ENCODE peak calls at places on chromosomes 2 and 18, in seven cellular contexts. One of them, this sample, is unnamed.

GRCh38 chr2:165969227-165969626 is 15.7 kb upstream of the TTC21B start:
- DNase-seq in SK-N-SH: no peak
- DNase-seq in GM12878: no peak
- DNase-seq in H1: no peak
- DNase-seq in HepG2: no peak
- DNase-seq in HCT116: no peak
- DNase-seq in K562: no peak
- DNase-seq in this sample: no peak

GRCh38 chr2:9037176-9037575 is 33.7 kb upstream of the MBOAT2 start:
- DNase-seq in K562: no peak
- DNase-seq in GM12878: no peak
- DNase-seq in HCT116: no peak
- DNase-seq in H1: no peak
- DNase-seq in HepG2: no peak
- DNase-seq in SK-N-SH: no peak
- DNase-seq in this sample: no peak

GRCh38 chr2:155377178-155377780 is 678.8 kb downstream of the KCNJ3 start:
- DNase-seq in K562: no peak
- DNase-seq in GM12878: no peak
- DNase-seq in H1: no peak
- DNase-seq in HepG2: peak
- DNase-seq in HCT116: peak
- DNase-seq in SK-N-SH: no peak
- DNase-seq in this sample: no peak

GRCh38 chr18:45212186-45213039 is 402.9 kb upstream of the SLC14A2 start:
- DNase-seq in HepG2: peak
- DNase-seq in H1: peak
- DNase-seq in GM12878: peak
- DNase-seq in K562: peak
- DNase-seq in SK-N-SH: peak
- DNase-seq in HCT116: peak
- DNase-seq in this sample: peak

GRCh38 chr2:177283871-177284270 is 19.3 kb upstream of the NFE2L2 start:
- DNase-seq in GM12878: no peak
- DNase-seq in H1: no peak
- DNase-seq in SK-N-SH: no peak
- DNase-seq in HCT116: no peak
- DNase-seq in HepG2: no peak
- DNase-seq in K562: no peak
- DNase-seq in this sample: no peak

GRCh38 chr2:85878719-85879390 is 9.9 kb downstream of the ST3GAL5 start:
- DNase-seq in GM12878: no peak
- DNase-seq in H1: no peak
- DNase-seq in HCT116: no peak
- DNase-seq in HepG2: no peak
- DNase-seq in K562: no peak
- DNase-seq in SK-N-SH: no peak
- DNase-seq in this sample: no peak

GRCh38 chr2:148515976-148516375 is 128.6 kb upstream of the EPC2 start:
- DNase-seq in SK-N-SH: no peak
- DNase-seq in HepG2: no peak
- DNase-seq in HCT116: no peak
- DNase-seq in GM12878: no peak
- DNase-seq in H1: no peak
- DNase-seq in K562: no peak
- DNase-seq in this sample: no peak

GRCh38 chr18:52791321-52791720 is 451.3 kb downstream of the DCC start:
- DNase-seq in SK-N-SH: no peak
- DNase-seq in HCT116: no peak
- DNase-seq in K562: no peak
- DNase-seq in HepG2: no peak
- DNase-seq in GM12878: no peak
- DNase-seq in H1: no peak
- DNase-seq in this sample: no peak

GRCh38 chr18:69400253-69400975 is at the start of gene DOK6:
- DNase-seq in GM12878: no peak
- DNase-seq in SK-N-SH: peak
- DNase-seq in H1: peak
- DNase-seq in HepG2: peak
- DNase-seq in K562: no peak
- DNase-seq in HCT116: no peak
- DNase-seq in this sample: no peak

DNA sequence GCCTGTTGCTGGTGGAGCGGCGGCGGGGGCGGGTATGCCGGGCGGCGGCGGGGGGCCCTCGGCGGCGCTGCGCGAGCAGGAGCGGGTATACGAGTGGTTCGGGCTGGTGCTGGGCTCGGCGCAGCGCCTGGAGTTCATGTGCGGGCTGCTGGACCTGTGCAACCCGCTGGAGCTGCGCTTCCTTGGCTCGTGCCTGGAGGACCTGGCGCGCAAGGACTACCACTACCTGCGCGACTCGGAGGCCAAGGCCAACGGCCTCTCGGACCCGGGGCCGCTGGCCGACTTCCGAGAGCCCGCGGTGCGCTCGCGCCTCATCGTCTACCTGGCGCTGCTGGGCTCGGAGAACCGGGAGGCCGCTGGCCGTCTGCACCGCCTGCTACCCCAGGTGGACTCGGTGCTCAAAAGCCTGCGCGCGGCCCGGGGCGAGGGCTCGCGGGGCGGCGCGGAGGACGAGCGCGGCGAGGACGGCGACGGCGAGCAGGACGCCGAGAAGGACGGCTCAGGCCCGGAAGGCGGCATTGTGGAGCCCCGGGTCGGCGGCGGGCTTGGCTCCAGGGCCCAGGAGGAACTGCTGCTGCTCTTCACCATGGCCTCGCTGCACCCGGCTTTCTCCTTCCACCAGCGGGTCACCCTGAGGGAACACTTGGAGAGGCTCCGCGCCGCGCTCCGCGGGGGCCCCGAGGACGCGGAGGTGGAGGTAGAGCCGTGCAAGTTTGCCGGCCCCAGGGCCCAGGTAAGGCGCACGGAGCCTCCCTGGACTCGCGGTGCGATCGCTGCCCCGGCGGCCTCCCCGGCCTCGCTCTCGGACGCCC is 1.0 kb downstream of the ZCCHC2 start:
- DNase-seq in K562: peak
- DNase-seq in HepG2: no peak
- DNase-seq in SK-N-SH: peak
- DNase-seq in HCT116: no peak
- DNase-seq in H1: peak
- DNase-seq in GM12878: no peak
- DNase-seq in this sample: no peak
- TF ChIP-seq JUND in K562: no peak
- TF ChIP-seq JUND in HepG2: no peak
- TF ChIP-seq JUND in SK-N-SH: no peak
- TF ChIP-seq JUND in HCT116: no peak
- TF ChIP-seq JUND in H1: no peak
- TF ChIP-seq JUND in GM12878: no peak
- TF ChIP-seq JUND in this sample: no peak

GRCh38 chr18:3329871-3330270 is 67.9 kb downstream of the MYL12B start:
- DNase-seq in HCT116: no peak
- DNase-seq in GM12878: no peak
- DNase-seq in K562: no peak
- DNase-seq in HepG2: no peak
- DNase-seq in SK-N-SH: no peak
- DNase-seq in H1: no peak
- DNase-seq in this sample: no peak

GRCh38 chr18:3328522-3328921 is 66.6 kb downstream of the MYL12B start:
- DNase-seq in HepG2: no peak
- DNase-seq in GM12878: no peak
- DNase-seq in H1: no peak
- DNase-seq in SK-N-SH: no peak
- DNase-seq in K562: no peak
- DNase-seq in HCT116: no peak
- DNase-seq in this sample: no peak

GRCh38 chr18:3330622-3331021 is 68.7 kb downstream of the MYL12B start:
- DNase-seq in GM12878: no peak
- DNase-seq in K562: no peak
- DNase-seq in HCT116: no peak
- DNase-seq in HepG2: no peak
- DNase-seq in H1: no peak
- DNase-seq in SK-N-SH: no peak
- DNase-seq in this sample: no peak

GRCh38 chr18:3332376-3332775 is 70.4 kb downstream of the MYL12B start:
- DNase-seq in SK-N-SH: no peak
- DNase-seq in GM12878: no peak
- DNase-seq in K562: no peak
- DNase-seq in HCT116: no peak
- DNase-seq in HepG2: no peak
- DNase-seq in H1: no peak
- DNase-seq in this sample: no peak

GRCh38 chr18:3329471-3329870 is 67.5 kb downstream of the MYL12B start:
- DNase-seq in GM12878: no peak
- DNase-seq in HCT116: no peak
- DNase-seq in H1: no peak
- DNase-seq in SK-N-SH: no peak
- DNase-seq in K562: no peak
- DNase-seq in HepG2: no peak
- DNase-seq in this sample: no peak
- TF ChIP-seq JUND in GM12878: no peak
- TF ChIP-seq JUND in HCT116: peak
- TF ChIP-seq JUND in H1: no peak
- TF ChIP-seq JUND in SK-N-SH: no peak
- TF ChIP-seq JUND in K562: no peak
- TF ChIP-seq JUND in HepG2: no peak
- TF ChIP-seq JUND in this sample: no peak

DNA sequence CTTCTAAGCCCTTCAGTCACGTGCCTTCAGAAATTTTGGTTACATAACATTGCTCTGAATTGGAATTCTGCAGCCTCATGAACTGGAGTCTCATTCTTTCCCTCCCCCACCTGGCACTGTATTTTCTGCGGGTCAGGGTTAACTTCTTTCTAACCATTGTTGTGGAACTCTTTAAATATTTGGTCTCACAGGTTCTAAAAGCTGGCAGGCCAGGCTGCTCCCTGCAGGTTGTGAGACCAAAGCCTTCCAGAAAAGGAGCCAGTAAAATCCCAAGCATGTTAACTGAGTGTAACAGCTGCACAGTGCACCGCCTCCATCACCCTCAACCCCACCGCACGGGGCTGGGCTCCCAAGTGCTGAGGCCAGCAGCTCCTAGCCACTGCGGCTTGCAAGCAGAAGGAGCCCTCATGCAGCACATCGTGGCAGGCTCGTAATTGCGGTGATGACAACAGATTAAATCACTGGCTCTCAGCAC is 174.1 kb upstream of the ALPP start:
- DNase-seq in HCT116: no peak
- DNase-seq in H1: no peak
- DNase-seq in HepG2: peak
- DNase-seq in GM12878: no peak
- DNase-seq in K562: no peak
- DNase-seq in SK-N-SH: no peak
- DNase-seq in this sample: peak
- TF ChIP-seq JUND in HCT116: no peak
- TF ChIP-seq JUND in H1: no peak
- TF ChIP-seq JUND in HepG2: no peak
- TF ChIP-seq JUND in GM12878: no peak
- TF ChIP-seq JUND in K562: no peak
- TF ChIP-seq JUND in SK-N-SH: no peak
- TF ChIP-seq JUND in this sample: no peak

DNA sequence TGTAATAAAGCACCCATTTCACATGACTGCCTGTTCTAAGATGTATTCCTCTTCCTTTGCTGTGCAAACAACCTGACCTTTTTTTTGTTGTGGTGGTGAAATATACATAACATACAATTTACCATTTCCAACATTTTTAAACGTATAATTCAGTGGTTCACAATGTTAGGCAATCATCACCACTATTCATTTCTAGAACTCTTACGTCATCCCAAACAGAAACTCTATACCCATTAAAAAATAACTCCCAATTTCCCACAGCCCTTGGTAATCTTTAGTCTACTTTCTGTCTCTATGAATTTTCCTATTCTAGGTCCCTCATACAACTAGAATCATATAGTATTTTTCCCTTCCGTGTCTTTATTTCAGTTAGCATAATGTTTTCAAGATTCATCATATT is 36.7 kb downstream of the RND3 start:
- DNase-seq in SK-N-SH: no peak
- DNase-seq in GM12878: no peak
- DNase-seq in K562: no peak
- DNase-seq in HCT116: no peak
- DNase-seq in HepG2: no peak
- DNase-seq in H1: no peak
- DNase-seq in this sample: no peak
- TF ChIP-seq JUND in SK-N-SH: no peak
- TF ChIP-seq JUND in GM12878: no peak
- TF ChIP-seq JUND in K562: no peak
- TF ChIP-seq JUND in HCT116: no peak
- TF ChIP-seq JUND in HepG2: no peak
- TF ChIP-seq JUND in H1: no peak
- TF ChIP-seq JUND in this sample: no peak

GRCh38 chr2:29765711-29766110 is 155.7 kb downstream of the ALK start:
- DNase-seq in H1: no peak
- DNase-seq in GM12878: no peak
- DNase-seq in K562: no peak
- DNase-seq in SK-N-SH: no peak
- DNase-seq in HepG2: no peak
- DNase-seq in HCT116: no peak
- DNase-seq in this sample: no peak

GRCh38 chr2:29767606-29768335 is 153.6 kb downstream of the ALK start:
- DNase-seq in K562: no peak
- DNase-seq in GM12878: no peak
- DNase-seq in H1: no peak
- DNase-seq in HepG2: no peak
- DNase-seq in HCT116: no peak
- DNase-seq in SK-N-SH: no peak
- DNase-seq in this sample: no peak

GRCh38 chr2:29770846-29771245 is 150.5 kb downstream of the ALK start:
- DNase-seq in SK-N-SH: no peak
- DNase-seq in HCT116: no peak
- DNase-seq in H1: no peak
- DNase-seq in HepG2: no peak
- DNase-seq in K562: no peak
- DNase-seq in GM12878: no peak
- DNase-seq in this sample: no peak

GRCh38 chr2:29769847-29770246 is 151.5 kb downstream of the ALK start:
- DNase-seq in HCT116: no peak
- DNase-seq in SK-N-SH: no peak
- DNase-seq in HepG2: no peak
- DNase-seq in K562: no peak
- DNase-seq in H1: no peak
- DNase-seq in GM12878: no peak
- DNase-seq in this sample: no peak

GRCh38 chr2:29766191-29766590 is 155.2 kb downstream of the ALK start:
- DNase-seq in GM12878: no peak
- DNase-seq in K562: no peak
- DNase-seq in H1: no peak
- DNase-seq in SK-N-SH: no peak
- DNase-seq in HepG2: no peak
- DNase-seq in HCT116: no peak
- DNase-seq in this sample: no peak
- TF ChIP-seq JUND in GM12878: no peak
- TF ChIP-seq JUND in K562: no peak
- TF ChIP-seq JUND in H1: no peak
- TF ChIP-seq JUND in SK-N-SH: no peak
- TF ChIP-seq JUND in HepG2: no peak
- TF ChIP-seq JUND in HCT116: no peak
- TF ChIP-seq JUND in this sample: no peak